ENCODE peak calls at places on chromosomes 13 and 19, in nine cellular contexts. E is HepG2, S is suprapubic skin, I is vagina, O is K562, B is spleen, K is GM23338, G is sigmoid colon, R is breast epithelium. P is an unnamed sample.

GRCh38 chr13:41700790-41701310 is 243.5 kb downstream of the RGCC start:
- DNase-seq in S (no peak), G (no peak), K (no peak), B (no peak), R (no peak), O (peak; percentile 8), I (no peak), E (no peak), P (no peak)

GRCh38 chr13:112329376-112329775 is 46.8 kb upstream of the SPACA7 start:
- DNase-seq in B (no peak), E (no peak), O (no peak), K (no peak), R (no peak), G (no peak), I (no peak), S (no peak), P (no peak)

GRCh38 chr13:40651866-40652587 is 14.4 kb downstream of the FOXO1 start:
- DNase-seq in G (no peak), K (peak; percentile 83), S (no peak), R (no peak), O (no peak), E (no peak), I (no peak), B (no peak), P (no peak)

GRCh38 chr19:46124638-46125115 is at the start of gene IGFL3:
- DNase-seq in R (no peak), S (no peak), E (no peak), O (no peak), G (no peak), I (no peak), K (no peak), B (no peak), P (no peak)

GRCh38 chr19:57815247-57816075 is 748 bp upstream of the ZNF552 start:
- DNase-seq in O (no peak), I (no peak), B (no peak), G (no peak), R (no peak), E (no peak), S (peak; percentile 43), K (no peak), P (no peak)

GRCh38 chr13:75353786-75354193 is 128.2 kb downstream of the TBC1D4 start:
- DNase-seq in I (no peak), K (no peak), E (no peak), S (no peak), O (no peak), R (no peak), G (no peak), B (no peak), P (no peak)

GRCh38 chr19:16200038-16200775 is 2.5 kb downstream of the AP1M1 start:
- DNase-seq in R (no peak), K (peak; percentile 21), E (peak; percentile 95), B (no peak), I (no peak), G (peak; percentile 78), S (no peak), O (no peak), P (no peak)

GRCh38 chr19:38657633-38658222 is 10.3 kb downstream of the ACTN4 start:
- DNase-seq in I (no peak), G (no peak), B (no peak), K (peak; percentile 63), E (no peak), O (no peak), S (no peak), R (no peak), P (peak; percentile 97)

GRCh38 chr19:19176950-19177349 is 6.9 kb upstream of the MEF2B start:
- DNase-seq in G (no peak), O (peak; percentile 57), S (no peak), K (no peak), I (no peak), B (no peak), R (no peak), E (no peak), P (no peak)

GRCh38 chr13:98221234-98221633 is 44.2 kb upstream of the RNF113B start:
- DNase-seq in O (no peak), R (no peak), I (no peak), G (no peak), E (no peak), B (no peak), S (no peak), K (no peak), P (no peak)

GRCh38 chr13:71018544-71018943 is 848.5 kb downstream of the DACH1 start:
- DNase-seq in I (no peak), K (no peak), S (no peak), O (no peak), E (no peak), R (no peak), B (no peak), G (no peak), P (no peak)

GRCh38 chr13:23433171-23434153 is at the start of gene SACS:
- DNase-seq in G (peak; percentile 67), K (peak; percentile 98), S (no peak), O (no peak), R (no peak), B (no peak), I (no peak), E (no peak), P (no peak)

GRCh38 chr13:75870397-75870801 is 234.3 kb downstream of the LMO7 start:
- DNase-seq in B (no peak), K (peak; percentile 60), R (no peak), G (no peak), I (no peak), O (peak; percentile 26), E (no peak), S (no peak), P (peak; percentile 13)

GRCh38 chr19:39740395-39740794 is 2.6 kb upstream of the CLC start:
- DNase-seq in G (no peak), I (no peak), E (no peak), B (no peak), O (no peak), K (no peak), S (no peak), R (no peak), P (no peak)

GRCh38 chr19:18118420-18119242 is 21.1 kb downstream of the MAST3 start:
- DNase-seq in O (no peak), E (no peak), B (no peak), S (no peak), I (no peak), K (no peak), G (no peak), R (no peak), P (no peak)

GRCh38 chr13:43684947-43685725 is 101.6 kb downstream of the ENOX1 start:
- DNase-seq in G (no peak), E (no peak), O (no peak), K (no peak), B (no peak), S (no peak), R (no peak), I (no peak), P (no peak)
- H3K4me1 ChIP-seq in G (peaks cover 82% of the 10 kb centered on the region), E (no peaks in the 10 kb centered on the region), O (no peaks in the 10 kb centered on the region), K (peaks cover 10% of the 10 kb centered on the region), B (no peaks in the 10 kb centered on the region), S (no peaks in the 10 kb centered on the region), R (no peaks in the 10 kb centered on the region), I (peaks cover 13% of the 10 kb centered on the region), P (no peaks in the 10 kb centered on the region)

DNA sequence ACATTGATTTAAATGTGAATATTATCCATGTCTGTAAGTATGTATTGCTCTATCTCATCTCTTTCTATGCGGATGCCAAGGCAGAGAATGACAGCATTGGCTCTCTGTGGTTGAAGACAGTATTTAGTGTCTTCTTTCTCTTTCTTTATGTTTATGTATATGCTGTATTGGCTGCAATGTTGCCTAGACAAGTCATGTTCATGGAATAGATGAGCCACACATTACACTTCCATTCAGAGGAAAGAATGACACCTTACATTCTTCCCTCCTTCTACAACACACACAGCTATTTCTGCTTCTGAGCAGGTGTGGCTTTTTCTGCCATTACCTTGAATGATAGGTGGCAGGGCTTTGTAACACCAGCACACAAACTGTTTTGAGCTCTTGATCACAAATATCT is 639.3 kb upstream of the MIR17HG start:
- DNase-seq in I (no peak), E (no peak), B (no peak), R (no peak), K (no peak), O (no peak), G (no peak), S (no peak), P (no peak)
- TF ChIP-seq POLR2AphosphoS5 in I (no peak), E (no peak), B (no peak), R (no peak), K (no peak), O (no peak), G (no peak), S (no peak), P (no peak)

GRCh38 chr13:25529425-25529824 is 157.7 kb downstream of the ATP8A2 start:
- DNase-seq in R (no peak), I (no peak), S (no peak), O (no peak), E (no peak), K (no peak), G (no peak), B (no peak), P (no peak)
- H3K4me1 ChIP-seq in R (no peaks in the 10 kb centered on the region), I (no peaks in the 10 kb centered on the region), S (no peaks in the 10 kb centered on the region), O (no peaks in the 10 kb centered on the region), E (no peaks in the 10 kb centered on the region), K (no peaks in the 10 kb centered on the region), G (no peaks in the 10 kb centered on the region), B (no peaks in the 10 kb centered on the region), P (no peaks in the 10 kb centered on the region)

DNA sequence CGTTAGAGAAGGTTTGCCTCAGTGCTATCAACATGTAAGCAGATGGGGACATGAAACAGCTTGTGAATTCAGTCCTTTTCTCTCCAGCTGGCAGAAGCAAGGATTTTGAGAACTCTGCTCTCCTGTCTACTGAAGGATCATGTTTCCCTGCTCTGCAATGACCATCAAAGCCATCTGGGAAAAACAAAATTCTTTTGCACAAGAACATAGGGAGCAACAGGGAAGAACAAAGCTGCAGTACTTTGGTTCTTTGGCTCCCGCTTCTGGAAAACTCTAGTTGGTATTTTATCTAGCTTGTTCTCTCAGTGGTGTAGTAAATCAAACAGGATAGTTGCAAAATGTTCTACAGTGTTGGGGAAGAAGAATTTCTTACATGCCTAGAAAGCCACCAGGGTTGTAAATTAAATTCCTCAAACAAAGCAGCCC is 270.4 kb downstream of the ENOX1 start:
- DNase-seq in B (no peak), S (no peak), R (no peak), E (no peak), G (peak; percentile 77), K (no peak), I (no peak), O (no peak), P (no peak)
- TF ChIP-seq POLR2AphosphoS5 in B (no peak), S (no peak), R (no peak), E (no peak), G (peak; percentile 82), K (no peak), I (peak; percentile 93), O (no peak), P (no peak)